ENCODE peak calls at places on chromosomes 12 and 14, in seven cellular contexts. A, W, X, T, N, M and F are unnamed samples.

GRCh38 chr14:38079886-38080285 is 127.8 kb upstream of the SSTR1 start:
- DNase-seq in A (no peak), W (no peak), X (no peak), T (no peak), N (no peak), M (no peak), F (no peak)

GRCh38 chr12:39902823-39903222 is 203.1 kb downstream of the SLC2A13 start:
- DNase-seq in A (no peak), W (no peak), X (no peak), T (no peak), N (no peak), M (no peak), F (no peak)

GRCh38 chr12:75447695-75448393 is 32.7 kb upstream of the GLIPR1 start:
- DNase-seq in A (no peak), W (no peak), X (no peak), T (no peak), N (no peak), M (no peak), F (no peak)

GRCh38 chr12:19712041-19712440 is 272.7 kb downstream of the AEBP2 start:
- DNase-seq in A (no peak), W (no peak), X (no peak), T (no peak), N (no peak), M (no peak), F (no peak)

GRCh38 chr12:103743788-103744187 is 97.2 kb downstream of the NT5DC3 start:
- DNase-seq in A (no peak), W (no peak), X (no peak), T (no peak), N (no peak), M (no peak), F (no peak)

GRCh38 chr12:30694971-30695326 is 720 bp downstream of the IPO8 start:
- DNase-seq in A (no peak), W (peak; percentile 40), X (no peak), T (no peak), N (peak; percentile 41), M (peak; percentile 56), F (peak; percentile 67)

GRCh38 chr12:28340261-28340660 is 150.0 kb downstream of the CCDC91 start:
- DNase-seq in A (no peak), W (no peak), X (no peak), T (no peak), N (no peak), M (no peak), F (no peak)

GRCh38 chr12:48414046-48414445 is 58.3 kb upstream of the ANP32D start:
- DNase-seq in A (no peak), W (no peak), X (no peak), T (no peak), N (no peak), M (no peak), F (peak; percentile 69)

GRCh38 chr12:20142956-20143355 is 225.4 kb upstream of the PDE3A start:
- DNase-seq in A (no peak), W (no peak), X (no peak), T (no peak), N (no peak), M (no peak), F (no peak)

GRCh38 chr12:44846826-44847225 is 29.3 kb downstream of the NELL2 start:
- DNase-seq in A (no peak), W (no peak), X (no peak), T (no peak), N (no peak), M (no peak), F (no peak)

GRCh38 chr12:108234155-108234554 is 105.0 kb downstream of the CMKLR1 start:
- DNase-seq in A (no peak), W (no peak), X (no peak), T (no peak), N (no peak), M (no peak), F (no peak)

GRCh38 chr14:25049559-25050493 is at the start of gene STXBP6:
- DNase-seq in A (no peak), W (peak; percentile 77), X (peak; percentile 53), T (no peak), N (peak; percentile 65), M (peak; percentile 78), F (peak; percentile 89)

GRCh38 chr14:64726585-64726890 is 22.3 kb downstream of the PLEKHG3 start:
- DNase-seq in A (no peak), W (peak; percentile 62), X (no peak), T (no peak), N (no peak), M (peak; percentile 92), F (peak; percentile 62)

GRCh38 chr12:132638541-132639408 is 20.2 kb downstream of the P2RX2 start:
- DNase-seq in A (no peak), W (no peak), X (peak; percentile 33), T (no peak), N (peak; percentile 17), M (no peak), F (no peak)

GRCh38 chr14:32426596-32427408 is 97.7 kb downstream of the AKAP6 start:
- DNase-seq in A (no peak), W (no peak), X (no peak), T (no peak), N (no peak), M (no peak), F (no peak)

GRCh38 chr14:91996951-91997371 is 42.9 kb downstream of the TRIP11 start:
- DNase-seq in A (no peak), W (no peak), X (no peak), T (no peak), N (peak; percentile 48), M (no peak), F (no peak)

GRCh38 chr12:3527181-3527580 is 36.2 kb downstream of the PRMT8 start:
- DNase-seq in A (no peak), W (no peak), X (no peak), T (no peak), N (no peak), M (no peak), F (no peak)

GRCh38 chr14:80572666-80573065 is 361.4 kb upstream of the DIO2 start:
- DNase-seq in A (no peak), W (no peak), X (no peak), T (no peak), N (no peak), M (no peak), F (no peak)

GRCh38 chr12:25102402-25102801 is 92.6 kb downstream of the DNAI7 start:
- DNase-seq in A (no peak), W (no peak), X (no peak), T (no peak), N (no peak), M (no peak), F (no peak)

GRCh38 chr14:74514471-74514932 is 20.9 kb downstream of the ISCA2 start:
- DNase-seq in A (no peak), W (no peak), X (no peak), T (no peak), N (peak; percentile 25), M (peak; percentile 20), F (peak; percentile 70)

GRCh38 chr12:32107376-32108267 is 975 bp downstream of the BICD1 start:
- DNase-seq in A (no peak), W (no peak), X (no peak), T (no peak), N (peak; percentile 11), M (peak; percentile 13), F (no peak)

GRCh38 chr12:15688202-15688736 is 100.9 kb downstream of the EPS8 start:
- DNase-seq in A (peak; percentile 93), W (peak; percentile 31), X (peak; percentile 73), T (no peak), N (no peak), M (peak; percentile 61), F (peak; percentile 84)

GRCh38 chr12:64666054-64666914 is 56.0 kb downstream of the RASSF3 start:
- DNase-seq in A (no peak), W (no peak), X (no peak), T (no peak), N (peak; percentile 43), M (no peak), F (no peak)
- H3K4me1 ChIP-seq in A (peaks cover 65% of the 10 kb centered on the region), W (peaks cover 70% of the 10 kb centered on the region), X (peaks cover 8% of the 10 kb centered on the region), T (peaks cover 29% of the 10 kb centered on the region), N (peaks cover 82% of the 10 kb centered on the region), M (peaks cover 79% of the 10 kb centered on the region), F (peaks cover 94% of the 10 kb centered on the region)

DNA sequence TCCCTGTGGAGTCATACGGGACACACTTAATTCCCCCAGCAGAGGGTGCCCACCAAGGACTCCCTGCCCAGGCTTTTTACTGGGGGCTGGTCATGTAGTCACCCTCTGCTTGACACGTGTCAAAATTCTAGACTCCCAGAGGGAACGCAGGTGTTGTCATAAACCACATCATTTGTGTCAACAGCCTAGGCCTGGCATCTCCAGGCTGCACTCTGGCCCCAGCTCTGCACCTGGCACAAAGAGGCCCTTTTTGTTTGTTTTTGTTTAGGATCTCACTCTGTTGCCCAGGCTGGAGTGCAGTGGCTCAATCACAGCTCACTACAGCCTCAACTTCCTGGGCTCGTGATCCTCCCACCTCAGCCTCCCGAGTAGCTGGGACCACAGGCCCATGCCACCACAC is 21.1 kb downstream of the BRI3BP start:
- DNase-seq in A (no peak), W (no peak), X (no peak), T (no peak), N (no peak), M (no peak), F (no peak)
- H3K36me3 ChIP-seq in A (peaks cover 9% of the 10 kb centered on the region), W (peaks cover 48% of the 10 kb centered on the region), X (no peaks in the 10 kb centered on the region), T (peaks cover 6% of the 10 kb centered on the region), N (peaks cover 56% of the 10 kb centered on the region), M (no peaks in the 10 kb centered on the region), F (no peaks in the 10 kb centered on the region)

DNA sequence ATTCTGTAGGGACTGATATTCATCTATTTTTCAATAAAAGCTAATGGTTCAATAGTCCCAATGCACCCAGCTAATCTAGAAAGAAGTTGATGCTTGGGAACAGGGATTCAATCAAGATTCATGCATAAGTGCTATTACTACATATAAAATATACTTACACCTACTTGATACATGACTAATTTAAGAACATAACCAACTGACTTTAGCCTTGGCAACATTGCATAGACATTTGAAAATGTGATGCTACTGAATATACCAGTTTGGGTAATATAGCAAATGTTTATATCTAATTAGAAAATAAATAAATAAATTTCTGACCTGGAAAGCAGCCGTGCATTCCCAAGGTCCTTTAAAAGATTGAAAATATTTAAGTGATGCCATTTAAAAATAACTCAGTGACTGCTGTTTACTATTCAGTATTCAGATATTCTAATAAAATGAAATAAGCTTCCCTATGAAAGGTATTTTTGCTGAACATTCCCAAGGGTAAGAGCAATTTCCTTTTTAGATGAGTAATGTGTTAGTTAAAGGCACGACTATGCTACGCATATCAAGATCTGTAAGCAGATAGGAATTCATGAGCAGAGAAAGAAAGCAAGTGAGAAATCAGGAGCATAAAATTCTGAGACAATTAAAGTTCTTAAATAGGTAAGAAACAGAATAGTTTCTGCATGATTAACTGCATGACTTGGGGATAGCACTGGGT is 160.6 kb upstream of the SYT1 start:
- DNase-seq in A (no peak), W (no peak), X (no peak), T (no peak), N (no peak), M (no peak), F (no peak)
- TF ChIP-seq EP300 in A (no peak), W (no peak), X (no peak), T (no peak), N (no peak), M (no peak), F (no peak)

GRCh38 chr12:52146822-52147366 is 44.9 kb downstream of the KRT80 start:
- DNase-seq in A (no peak), W (no peak), X (no peak), T (no peak), N (no peak), M (no peak), F (no peak)
- H3K4me1 ChIP-seq in A (peaks cover 35% of the 10 kb centered on the region), W (peaks cover 49% of the 10 kb centered on the region), X (peaks cover 32% of the 10 kb centered on the region), T (peaks cover 8% of the 10 kb centered on the region), N (peaks cover 7% of the 10 kb centered on the region), M (peaks cover 71% of the 10 kb centered on the region), F (peaks cover 33% of the 10 kb centered on the region)